ENCODE peak calls at places on chromosomes 13 and 19, in eight cellular contexts. V is fibroblast of lung; N is PC-3; G is right lobe of liver; E is hepatocyte; X is CD8-positive, alpha-beta T cell; Z is Peyer's patch; F is CD4-positive, CD25-positive, alpha-beta regulatory T cell. C is an unnamed sample.

GRCh38 chr13:84831666-84832657 is 949.7 kb upstream of the SLITRK1 start:
- DNase-seq in V (no peak), N (no peak), G (no peak), E (no peak), X (no peak), Z (no peak), F (no peak), C (no peak)

GRCh38 chr19:4639531-4640246 is 373 bp downstream of the TNFAIP8L1 start:
- DNase-seq in V (no peak), N (no peak), G (peak; percentile 78), E (peak; percentile 47), X (no peak), Z (no peak), F (no peak), C (peak; percentile 55)

GRCh38 chr13:36371185-36371584 is 25.0 kb upstream of the SPART start:
- DNase-seq in V (no peak), N (no peak), G (no peak), E (no peak), X (no peak), Z (no peak), F (no peak), C (no peak)

GRCh38 chr13:29434217-29434940 is 161.1 kb downstream of the SLC7A1 start:
- DNase-seq in V (no peak), N (no peak), G (no peak), E (no peak), X (no peak), Z (no peak), F (no peak), C (no peak)

GRCh38 chr13:80334582-80335260 is 6.2 kb downstream of the SPRY2 start:
- DNase-seq in V (peak; percentile 47), N (peak; percentile 39), G (no peak), E (no peak), X (no peak), Z (no peak), F (no peak), C (no peak)

GRCh38 chr13:50831510-50831909 is 12.0 kb downstream of the DLEU7 start:
- DNase-seq in V (peak; percentile 50), N (no peak), G (no peak), E (no peak), X (no peak), Z (no peak), F (no peak), C (no peak)

GRCh38 chr13:112067871-112068305 is 939 bp downstream of the SOX1 start:
- DNase-seq in V (peak; percentile 14), N (no peak), G (no peak), E (no peak), X (no peak), Z (no peak), F (no peak), C (no peak)

GRCh38 chr13:71621152-71622124 is 245.6 kb downstream of the DACH1 start:
- DNase-seq in V (no peak), N (no peak), G (no peak), E (no peak), X (no peak), Z (no peak), F (no peak), C (no peak)

GRCh38 chr13:91296011-91296410 is 51.5 kb upstream of the MIR17HG start:
- DNase-seq in V (no peak), N (no peak), G (no peak), E (no peak), X (no peak), Z (no peak), F (no peak), C (peak; percentile 42)

GRCh38 chr19:1132625-1133383 is 29.0 kb downstream of the GPX4 start:
- DNase-seq in V (no peak), N (no peak), G (no peak), E (no peak), X (no peak), Z (peak; percentile 30), F (peak; percentile 24), C (no peak)

GRCh38 chr19:45059258-45059965 is 16.9 kb downstream of the ZNF296 start:
- DNase-seq in V (peak; percentile 62), N (peak; percentile 73), G (peak; percentile 74), E (peak; percentile 89), X (peak; percentile 75), Z (peak; percentile 84), F (peak; percentile 79), C (peak; percentile 89)

GRCh38 chr19:31039151-31039550 is 310.1 kb downstream of the TSHZ3 start:
- DNase-seq in V (no peak), N (no peak), G (no peak), E (no peak), X (no peak), Z (no peak), F (no peak), C (no peak)

GRCh38 chr13:42211704-42212103 is 60.2 kb upstream of the AKAP11 start:
- DNase-seq in V (peak; percentile 44), N (peak; percentile 7), G (no peak), E (no peak), X (no peak), Z (no peak), F (no peak), C (no peak)

DNA sequence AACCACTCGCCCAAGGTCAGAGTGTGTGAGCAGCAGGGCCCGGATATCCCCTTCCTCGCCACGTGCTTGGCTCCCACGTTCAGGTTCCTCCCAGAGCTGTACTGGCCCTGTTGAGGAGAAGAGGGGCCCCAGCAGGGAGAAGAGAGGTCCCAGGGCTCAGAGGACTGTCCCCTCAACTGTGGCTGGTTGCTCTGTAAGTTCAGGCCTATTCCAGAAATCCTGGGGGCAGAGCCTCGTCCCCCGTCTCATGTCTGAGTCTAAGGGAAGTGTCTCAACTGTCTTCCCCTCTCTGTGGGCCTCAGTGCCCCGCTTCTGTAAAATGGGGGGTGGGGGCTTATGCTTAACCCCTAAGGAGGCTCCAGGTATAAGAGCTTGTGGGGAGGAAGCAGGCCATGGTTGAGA is 3.9 kb downstream of the PPP5C start:
- DNase-seq in V (no peak), N (no peak), G (no peak), E (no peak), X (no peak), Z (peak; percentile 59), F (no peak), C (no peak)
- H3K4me1 ChIP-seq in V (peaks cover 25% of the 10 kb centered on the region), N (peaks cover 12% of the 10 kb centered on the region), G (no peaks in the 10 kb centered on the region), E (peaks cover 41% of the 10 kb centered on the region), X (peaks cover 53% of the 10 kb centered on the region), Z (peaks cover 61% of the 10 kb centered on the region), F (peaks cover 50% of the 10 kb centered on the region), C (peaks cover 37% of the 10 kb centered on the region)

GRCh38 chr19:43956827-43957226 is 5.8 kb downstream of the ZNF221 start:
- DNase-seq in V (no peak), N (no peak), G (no peak), E (no peak), X (no peak), Z (no peak), F (no peak), C (no peak)

GRCh38 chr19:43957891-43958290 is 6.9 kb downstream of the ZNF221 start:
- DNase-seq in V (peak; percentile 68), N (no peak), G (no peak), E (peak; percentile 9), X (no peak), Z (no peak), F (no peak), C (no peak)

GRCh38 chr19:43966079-43966694 is 15.2 kb downstream of the ZNF221 start:
- DNase-seq in V (peak; percentile 3), N (no peak), G (no peak), E (no peak), X (no peak), Z (no peak), F (no peak), C (no peak)

DNA sequence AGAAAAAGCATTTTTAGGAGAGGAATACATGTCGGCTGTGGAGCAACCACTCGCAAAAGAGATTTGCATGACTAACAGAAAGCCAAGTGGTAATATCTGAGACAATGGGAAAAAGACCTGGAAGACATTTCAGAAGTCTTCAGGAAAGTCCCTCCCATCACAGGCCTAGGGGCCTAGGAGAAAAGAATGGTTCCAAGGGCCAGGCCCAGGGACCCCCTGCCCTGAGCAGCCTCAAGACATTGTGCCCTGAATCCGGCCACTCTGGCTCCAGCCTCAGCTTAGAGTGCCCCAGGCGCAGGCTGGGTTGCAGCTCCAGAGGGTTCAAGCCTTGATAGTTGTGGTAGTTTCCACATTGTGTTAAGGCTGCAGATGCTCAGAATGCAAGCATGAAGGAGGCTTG is 9.4 kb downstream of the ZNF221 start:
- DNase-seq in V (no peak), N (no peak), G (no peak), E (no peak), X (no peak), Z (no peak), F (no peak), C (no peak)
- H3K9me3 ChIP-seq in V (peaks cover 6% of the 10 kb centered on the region), N (peaks cover under 1% of the 10 kb centered on the region), G (peaks cover under 1% of the 10 kb centered on the region), E (peaks cover 48% of the 10 kb centered on the region), X (peaks cover 12% of the 10 kb centered on the region), Z (no peaks in the 10 kb centered on the region), F (peaks cover 42% of the 10 kb centered on the region), C (no peaks in the 10 kb centered on the region)

DNA sequence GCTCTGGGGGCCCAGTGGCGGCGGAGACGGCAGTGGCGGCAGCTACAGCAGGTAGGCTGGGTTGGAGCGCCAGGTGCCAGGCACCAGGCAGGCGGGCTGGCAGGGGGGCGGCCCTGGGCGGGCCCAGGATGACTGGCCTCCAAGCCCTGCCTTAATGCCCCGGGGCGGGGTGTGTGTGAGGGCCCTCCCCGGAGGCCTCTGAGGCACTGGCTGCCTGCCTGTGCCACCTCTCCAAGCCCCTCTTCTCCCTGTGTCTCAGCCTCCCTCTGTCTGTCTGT is at the start of gene KLK11:
- DNase-seq in V (no peak), N (peak; percentile 32), G (no peak), E (no peak), X (no peak), Z (no peak), F (no peak), C (no peak)
- H3K4me1 ChIP-seq in V (no peaks in the 10 kb centered on the region), N (peaks cover under 1% of the 10 kb centered on the region), G (no peaks in the 10 kb centered on the region), E (no peaks in the 10 kb centered on the region), X (no peaks in the 10 kb centered on the region), Z (no peaks in the 10 kb centered on the region), F (no peaks in the 10 kb centered on the region), C (no peaks in the 10 kb centered on the region)

GRCh38 chr19:54670576-54671347 is 8.0 kb downstream of the LILRB4 start:
- DNase-seq in V (no peak), N (no peak), G (no peak), E (no peak), X (no peak), Z (no peak), F (no peak), C (no peak)
- H3K9me3 ChIP-seq in V (no peaks in the 10 kb centered on the region), N (no peaks in the 10 kb centered on the region), G (no peaks in the 10 kb centered on the region), E (no peaks in the 10 kb centered on the region), X (peaks cover 4% of the 10 kb centered on the region), Z (no peaks in the 10 kb centered on the region), F (peaks cover 8% of the 10 kb centered on the region), C (no peaks in the 10 kb centered on the region)

C was measured in colonic mucosa.